ENCODE peak calls at places on chromosomes 11 and 22, in five cellular contexts. Y is GM19239, F is pulmonary artery endothelial cell, L is NCI-H1105 treated with DMSO at 0.1 percent for 48 hours, I is KBM-7. E is an unnamed sample.

GRCh38 chr11:96147913-96148312 is 195.1 kb downstream of the MAML2 start:
- DNase-seq in Y (no peak), F (no peak), L (no peak), I (no peak), E (no peak)

GRCh38 chr22:38124236-38124974 is 13.9 kb upstream of the BAIAP2L2 start:
- DNase-seq in Y (no peak), F (no peak), L (no peak), I (no peak), E (no peak)

GRCh38 chr11:107928046-107928766 is at the start of gene RAB39A:
- DNase-seq in Y (peak), F (peak), L (peak), I (peak), E (peak)

GRCh38 chr11:776459-777287 is 614 bp downstream of the GATD1 start:
- DNase-seq in Y (peak), F (no peak), L (peak), I (peak), E (no peak)

GRCh38 chr11:64935634-64936081 is at the start of gene GPHA2:
- DNase-seq in Y (no peak), F (no peak), L (no peak), I (no peak), E (no peak)

GRCh38 chr11:124748481-124749338 is 3.3 kb downstream of the VSIG2 start:
- DNase-seq in Y (no peak), F (peak), L (no peak), I (no peak), E (no peak)

GRCh38 chr11:1784761-1785650 is 21.3 kb upstream of the CTSD start:
- DNase-seq in Y (no peak), F (no peak), L (no peak), I (no peak), E (no peak)

GRCh38 chr22:44919691-44920090 is 90.1 kb downstream of the PHF21B start:
- DNase-seq in Y (no peak), F (no peak), L (no peak), I (no peak), E (no peak)

GRCh38 chr11:70068345-70068744 is 9.8 kb upstream of the ANO1 start:
- DNase-seq in Y (no peak), F (no peak), L (no peak), I (no peak), E (no peak)

GRCh38 chr11:12587333-12587997 is 86.8 kb upstream of the TEAD1 start:
- DNase-seq in Y (no peak), F (no peak), L (no peak), I (no peak), E (peak)

GRCh38 chr11:75762885-75763284 is 5.7 kb upstream of the DGAT2 start:
- DNase-seq in Y (no peak), F (no peak), L (no peak), I (no peak), E (no peak)

E was measured in H4.